ENCODE peak calls at places on chromosome 18, in ten cellular contexts. Y, Z, C, K, M, S, Q, V, J and R are unnamed samples. For H3K9me3 and H3K4me1, the result is how much of the 10 kb centered on the place peaks cover.

GRCh38 chr18:32040936-32041335 is 22.3 kb downstream of the RNF125 start:
- DNase-seq in S (no peak), Y (no peak), C (no peak), J (no peak), V (no peak), M (no peak), Q (no peak), K (peak), Z (no peak), R (no peak)

GRCh38 chr18:46152436-46152807 is 48.2 kb downstream of the HAUS1 start:
- DNase-seq in C (no peak), Q (no peak), V (no peak), Y (no peak), K (no peak), Z (peak), J (no peak), S (peak), M (no peak), R (no peak)

GRCh38 chr18:54737986-54738385 is 90.3 kb upstream of the RAB27B start:
- DNase-seq in Y (no peak), Q (no peak), Z (peak), M (no peak), C (peak), V (no peak), J (no peak), K (no peak), S (no peak), R (no peak)

GRCh38 chr18:48330016-48330991 is 78.9 kb downstream of the ZBTB7C start:
- DNase-seq in Z (peak), K (no peak), M (no peak), Q (no peak), V (no peak), S (peak), Y (no peak), J (no peak), C (peak), R (peak)

GRCh38 chr18:9101730-9102390 is 639 bp upstream of the NDUFV2 start:
- DNase-seq in V (no peak), Y (no peak), J (no peak), S (no peak), Z (peak), M (no peak), C (peak), K (no peak), Q (no peak), R (no peak)

GRCh38 chr18:2471523-2471922 is 99.8 kb downstream of the METTL4 start:
- DNase-seq in S (no peak), V (no peak), Y (no peak), K (no peak), J (no peak), Z (no peak), Q (no peak), C (no peak), M (no peak), R (no peak)

GRCh38 chr18:78861706-78862105 is 117.9 kb upstream of the SALL3 start:
- DNase-seq in C (no peak), M (no peak), V (no peak), Z (no peak), Y (no peak), J (no peak), S (no peak), K (no peak), Q (no peak), R (no peak)

GRCh38 chr18:79947881-79948610 is 3.4 kb downstream of the SLC66A2 start:
- DNase-seq in M (no peak), S (no peak), V (no peak), C (no peak), Y (no peak), Z (no peak), J (peak), K (no peak), Q (no peak), R (no peak)

GRCh38 chr18:23071285-23071684 is 64.0 kb upstream of the CABLES1 start:
- DNase-seq in Y (peak), J (peak), Z (peak), M (no peak), V (no peak), Q (peak), C (no peak), S (no peak), K (peak), R (peak)

GRCh38 chr18:53380063-53380639 is 844.3 kb downstream of the MBD2 start:
- DNase-seq in M (no peak), Q (no peak), S (no peak), Y (no peak), J (no peak), V (no peak), K (no peak), C (peak), Z (peak), R (no peak)

GRCh38 chr18:67517224-67517765 is 775 bp upstream of the DSEL start:
- DNase-seq in J (no peak), Q (no peak), K (no peak), M (no peak), V (peak), Z (peak), Y (peak), C (no peak), S (no peak), R (no peak)

GRCh38 chr18:44149706-44150105 is 531.0 kb upstream of the SETBP1 start:
- DNase-seq in Z (peak), J (no peak), Q (no peak), Y (no peak), C (no peak), V (no peak), M (no peak), S (peak), K (no peak), R (no peak)

GRCh38 chr18:63119647-63120046 is 199.9 kb downstream of the BCL2 start:
- DNase-seq in J (no peak), S (no peak), Y (peak), V (no peak), Q (no peak), Z (peak), C (peak), M (no peak), K (no peak), R (peak)

GRCh38 chr18:31506024-31506742 is 8.2 kb downstream of the DSG2 start:
- DNase-seq in V (no peak), M (no peak), C (peak), J (no peak), Z (peak), Y (no peak), K (no peak), S (no peak), Q (no peak), R (no peak)

GRCh38 chr18:23235860-23236259 is 100.6 kb downstream of the CABLES1 start:
- DNase-seq in S (no peak), Q (no peak), J (no peak), C (no peak), Y (no peak), V (no peak), K (no peak), M (no peak), Z (no peak), R (no peak)

GRCh38 chr18:13611616-13612110 is 114.7 kb downstream of the FAM210A start:
- DNase-seq in C (no peak), J (no peak), Q (no peak), M (no peak), S (no peak), Y (peak), V (no peak), Z (peak), K (no peak), R (no peak)

GRCh38 chr18:48412339-48412929 is 3.3 kb upstream of the ZBTB7C start:
- DNase-seq in Q (no peak), V (peak), S (no peak), Y (peak), K (no peak), J (no peak), M (no peak), Z (no peak), C (peak), R (no peak)

GRCh38 chr18:75422341-75422910 is 5.1 kb downstream of the SMIM21 start:
- DNase-seq in K (no peak), V (no peak), J (no peak), Y (no peak), S (no peak), Z (peak), Q (no peak), M (no peak), C (no peak), R (no peak)

GRCh38 chr18:61731169-61731568 is 161.6 kb downstream of the RNF152 start:
- DNase-seq in C (no peak), K (no peak), J (no peak), Y (no peak), S (no peak), Z (peak), M (no peak), Q (no peak), V (no peak), R (no peak)

GRCh38 chr18:53457068-53457467 is 767.4 kb downstream of the MBD2 start:
- DNase-seq in V (no peak), Z (no peak), J (no peak), K (no peak), S (no peak), C (no peak), Y (no peak), Q (no peak), M (no peak), R (no peak)

GRCh38 chr18:24736686-24737085 is 276.2 kb downstream of the HRH4 start:
- DNase-seq in Y (no peak), J (no peak), Z (no peak), S (no peak), C (no peak), V (no peak), K (no peak), Q (no peak), M (no peak), R (no peak)

GRCh38 chr18:45417392-45417791 is 197.9 kb upstream of the SLC14A2 start:
- DNase-seq in S (no peak), C (no peak), M (no peak), V (no peak), J (no peak), Y (no peak), K (no peak), Z (no peak), Q (no peak), R (no peak)

GRCh38 chr18:9335255-9336045 is 877 bp downstream of the TWSG1 start:
- DNase-seq in Z (peak), Y (no peak), V (no peak), M (no peak), Q (no peak), S (no peak), K (no peak), C (no peak), J (no peak), R (no peak)

GRCh38 chr18:65623686-65624085 is 127.1 kb upstream of the CDH7 start:
- DNase-seq in V (no peak), Z (no peak), Y (no peak), M (no peak), S (no peak), C (no peak), J (no peak), K (no peak), Q (no peak), R (no peak)

GRCh38 chr18:13800505-13801259 is 23.3 kb upstream of the MC5R start:
- DNase-seq in J (peak), Z (peak), S (peak), K (peak), C (peak), V (peak), Y (peak), Q (peak), M (no peak), R (peak)

GRCh38 chr18:76361219-76361618 is 133.8 kb downstream of the ZNF516 start:
- DNase-seq in J (no peak), S (no peak), Z (no peak), K (no peak), Q (no peak), V (no peak), Y (no peak), C (no peak), M (no peak), R (no peak)

GRCh38 chr18:75089748-75090327 is 119.1 kb downstream of the PTGR3 start:
- DNase-seq in K (no peak), V (no peak), C (no peak), Q (no peak), J (no peak), S (no peak), Z (no peak), M (no peak), Y (no peak), R (no peak)

GRCh38 chr18:50926521-50926920 is 41.3 kb upstream of the ELAC1 start:
- DNase-seq in C (no peak), J (no peak), Y (no peak), K (no peak), Q (no peak), V (no peak), M (no peak), S (no peak), Z (no peak), R (no peak)

GRCh38 chr18:39841133-39842041 is 2113.6 kb upstream of the PIK3C3 start:
- DNase-seq in J (peak), Y (peak), K (no peak), S (no peak), Z (peak), M (no peak), V (peak), C (peak), Q (peak), R (peak)

GRCh38 chr18:23573948-23574431 is 12.3 kb downstream of the NPC1 start:
- DNase-seq in M (no peak), Y (no peak), S (peak), C (no peak), Q (peak), K (peak), V (no peak), J (peak), Z (peak), R (no peak)

GRCh38 chr18:77065221-77065981 is 67.2 kb downstream of the MBP start:
- DNase-seq in Y (peak), C (peak), M (no peak), S (peak), Q (no peak), J (peak), K (no peak), V (no peak), Z (peak), R (no peak)

DNA sequence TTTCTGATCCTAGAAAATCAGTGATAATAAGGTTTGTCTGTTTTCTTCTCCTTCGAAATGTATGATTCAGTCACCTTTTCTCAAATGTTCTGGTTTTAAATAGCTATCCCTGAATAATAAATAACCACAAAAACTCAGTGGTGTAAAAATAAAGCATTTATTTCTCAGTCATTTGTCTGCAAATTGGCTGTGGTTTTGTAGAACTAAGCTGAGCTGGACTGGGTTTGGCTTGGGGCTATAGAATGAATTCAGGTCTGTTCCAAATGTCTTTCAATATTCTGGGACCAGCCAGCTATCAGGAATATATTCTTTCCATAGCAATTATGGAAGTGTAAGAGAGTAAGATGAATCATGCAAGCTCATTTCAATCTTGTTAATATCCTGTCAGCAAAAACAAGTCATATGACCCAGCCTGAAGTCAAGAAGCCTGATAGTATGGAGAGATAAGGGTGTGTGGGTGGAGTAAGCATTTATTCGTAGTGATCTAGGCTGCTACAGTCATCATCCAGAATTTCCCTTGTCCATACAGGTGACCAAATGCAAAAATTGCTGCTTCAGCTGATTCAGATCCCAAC is 481.0 kb upstream of the CDH2 start:
- DNase-seq in J (no peak), K (no peak), S (no peak), C (no peak), V (no peak), Y (no peak), Q (no peak), Z (no peak), M (no peak), R (no peak)
- H3K9me3 ChIP-seq in J (under half), K (under half), S (under half), C (under half), V (under half), Y (under half), Q (under half), Z (under half), M (under half), R (under half)

GRCh38 chr18:11464129-11464528 is 145.3 kb upstream of the SLC35G4 start:
- DNase-seq in Z (no peak), C (no peak), M (no peak), Q (no peak), Y (no peak), K (no peak), J (no peak), V (no peak), S (no peak), R (no peak)

GRCh38 chr18:11470941-11471340 is 138.5 kb upstream of the SLC35G4 start:
- DNase-seq in S (no peak), V (no peak), Z (no peak), C (no peak), Y (no peak), Q (no peak), M (no peak), K (no peak), J (no peak), R (no peak)

GRCh38 chr18:11468120-11468519 is 141.3 kb upstream of the SLC35G4 start:
- DNase-seq in Q (no peak), Y (no peak), C (no peak), J (no peak), V (no peak), S (no peak), M (no peak), Z (no peak), K (no peak), R (no peak)
- H3K4me1 ChIP-seq in Q (under half), Y (under half), C (under half), J (under half), V (under half), S (under half), M (under half), Z (under half), K (under half), R (under half)

DNA sequence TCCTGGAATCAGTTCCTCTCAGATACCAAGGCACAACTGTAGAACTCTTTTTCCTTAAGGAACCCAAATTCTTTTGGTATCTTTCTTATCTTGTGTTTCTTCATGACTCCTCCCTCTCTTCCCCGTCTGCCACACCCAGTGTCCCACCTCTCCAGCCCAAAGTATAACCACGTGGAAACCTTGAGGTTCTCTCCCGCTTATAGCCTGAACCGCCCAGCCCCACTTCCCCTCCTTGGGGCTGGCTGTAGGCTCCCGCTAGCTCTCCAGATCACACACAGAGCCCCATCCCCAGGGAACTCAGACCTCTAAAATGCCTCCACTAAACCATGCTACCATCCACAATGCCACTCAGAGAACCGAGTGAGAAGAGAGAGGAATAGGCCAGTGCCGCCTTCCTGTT is 87.5 kb downstream of the MAPRE2 start:
- DNase-seq in K (no peak), Y (no peak), Z (no peak), V (no peak), C (no peak), S (no peak), M (no peak), J (no peak), Q (no peak), R (no peak)
- H3K9me3 ChIP-seq in K (under half), Y (under half), Z (under half), V (under half), C (under half), S (under half), M (under half), J (under half), Q (under half), R (under half)

GRCh38 chr18:26546875-26547301 is 1.5 kb downstream of the KCTD1 start:
- DNase-seq in Y (peak), K (no peak), S (no peak), Q (no peak), V (no peak), C (no peak), J (no peak), M (no peak), Z (no peak), R (peak)
- H3K4me1 ChIP-seq in Y (half or more), K (under half), S (under half), Q (under half), V (under half), C (under half), J (under half), M (under half), Z (under half), R (under half)